ENCODE peak calls at places on chromosomes 5 and 9, in eight cellular contexts. P is islet precursor cell; O is NCI-H146; C is activated CD8-positive, alpha-beta T cell treated with anti-CD3 and anti-CD28 coated beads for 36 hours; H is stomach; N is T-helper 9 cell; L is RWPE1; D is fibroblast of the aortic adventitia. W is an unnamed sample.
A peak's percentile ranks its signal among the peaks of the same experiment; 100 is the strongest.

GRCh38 chr5:173834070-173834771 is 53.9 kb upstream of the CPEB4 start:
- DNase-seq in O (no peak), L (no peak), H (no peak), D (no peak), C (no peak), N (no peak), P (no peak), W (no peak)

GRCh38 chr5:103445426-103446035 is 117.1 kb downstream of the NUDT12 start:
- DNase-seq in L (no peak), P (no peak), C (no peak), D (no peak), H (no peak), O (no peak), N (no peak), W (no peak)

GRCh38 chr5:93594591-93595419 is 11.8 kb downstream of the NR2F1 start:
- DNase-seq in D (no peak), C (no peak), L (no peak), H (no peak), O (no peak), N (no peak), P (peak; percentile 65), W (no peak)

GRCh38 chr9:113129466-113129865 is 21.3 kb upstream of the SLC31A2 start:
- DNase-seq in C (no peak), P (no peak), N (no peak), D (no peak), L (no peak), O (no peak), H (no peak), W (no peak)

GRCh38 chr5:62718368-62718767 is 139.7 kb downstream of the LRRC70 start:
- DNase-seq in C (no peak), P (peak; percentile 54), N (no peak), L (no peak), O (no peak), H (no peak), D (peak; percentile 4), W (no peak)

GRCh38 chr5:113071401-113071800 is 94.8 kb downstream of the DCP2 start:
- DNase-seq in C (no peak), L (no peak), H (no peak), P (no peak), D (no peak), N (no peak), O (no peak), W (no peak)

GRCh38 chr9:112241491-112241890 is 66.4 kb upstream of the SUSD1 start:
- DNase-seq in L (no peak), C (no peak), O (no peak), D (peak; percentile 22), H (no peak), N (no peak), P (no peak), W (no peak)

GRCh38 chr5:8473016-8473415 is 604.1 kb downstream of the MTRR start:
- DNase-seq in H (no peak), N (no peak), D (no peak), L (no peak), O (no peak), C (no peak), P (no peak), W (no peak)

GRCh38 chr9:36679710-36680109 is 107.0 kb downstream of the MELK start:
- DNase-seq in D (peak; percentile 5), O (no peak), P (no peak), L (no peak), N (no peak), C (no peak), H (no peak), W (no peak)

GRCh38 chr5:172049226-172049796 is 42.9 kb upstream of the FBXW11 start:
- DNase-seq in H (no peak), N (no peak), C (no peak), L (no peak), P (no peak), O (no peak), D (no peak), W (no peak)

GRCh38 chr9:125568616-125569015 is 138.4 kb downstream of the MAPKAP1 start:
- DNase-seq in C (no peak), H (no peak), D (peak; percentile 85), L (no peak), O (no peak), P (no peak), N (no peak), W (no peak)

GRCh38 chr5:30832519-30832918 is 361.0 kb upstream of the CDH6 start:
- DNase-seq in O (peak; percentile 25), H (no peak), D (peak; percentile 35), C (no peak), L (no peak), N (no peak), P (no peak), W (no peak)

GRCh38 chr5:102701748-102702147 is 53.4 kb upstream of the PAM start:
- DNase-seq in L (no peak), C (no peak), N (no peak), H (no peak), O (no peak), P (no peak), D (no peak), W (no peak)